ENCODE peak calls at places on chromosome 21, in nine cellular contexts. X is HuH-7.5; Y is GM04503; P is epithelial cell of esophagus; I is KBM-7; K is sigmoid colon; O is NCI-H1436; S is stimulated activated CD4-positive, alpha-beta T cell treated with anti-CD3 and anti-CD28 coated beads, Interleukin-4, amount 100 ng/mL, for 1 hour; M is T-cell. R is an unnamed sample.

GRCh38 chr21:35342440-35342839 is 293.3 kb upstream of the RUNX1 start:
- DNase-seq in S (no peak), K (no peak), X (no peak), Y (no peak), O (no peak), I (peak), P (no peak), M (no peak), R (no peak)

GRCh38 chr21:25421327-25422028 is 185.8 kb downstream of the MRPL39 start:
- DNase-seq in M (no peak), Y (peak), P (peak), X (no peak), O (no peak), K (no peak), S (peak), I (peak), R (no peak)

GRCh38 chr21:45809421-45809820 is 165.9 kb downstream of the PCBP3 start:
- DNase-seq in K (no peak), S (no peak), X (no peak), O (no peak), Y (no peak), I (no peak), M (no peak), P (no peak), R (no peak)

GRCh38 chr21:20971296-20971921 is 26.8 kb upstream of the NCAM2 start:
- DNase-seq in M (no peak), S (peak), I (peak), K (peak), Y (no peak), O (peak), P (peak), X (peak), R (no peak)

GRCh38 chr21:44397431-44398031 is 44.1 kb downstream of the TRPM2 start:
- DNase-seq in M (no peak), S (no peak), K (no peak), X (no peak), P (no peak), O (no peak), I (no peak), Y (no peak), R (peak)

GRCh38 chr21:14736162-14736561 is 190.0 kb upstream of the SAMSN1 start:
- DNase-seq in O (no peak), M (no peak), P (no peak), X (no peak), K (no peak), Y (no peak), S (no peak), I (no peak), R (no peak)

GRCh38 chr21:44329086-44329889 is 9.9 kb downstream of the CFAP410 start:
- DNase-seq in S (no peak), Y (no peak), K (no peak), M (no peak), P (no peak), I (peak), X (no peak), O (no peak), R (no peak)

GRCh38 chr21:41349607-41350390 is 12.0 kb upstream of the MX2 start:
- DNase-seq in I (no peak), S (no peak), M (no peak), K (no peak), P (no peak), O (no peak), Y (no peak), X (no peak), R (no peak)

GRCh38 chr21:37149411-37149810 is 76.4 kb downstream of the TTC3 start:
- DNase-seq in X (no peak), O (no peak), Y (peak), M (no peak), S (no peak), K (no peak), I (no peak), P (peak), R (no peak)

GRCh38 chr21:38277501-38278111 is 20.8 kb downstream of the KCNJ15 start:
- DNase-seq in K (peak), I (no peak), Y (peak), O (no peak), P (peak), X (no peak), S (no peak), M (no peak), R (no peak)

GRCh38 chr21:20276954-20277353 is 721.3 kb upstream of the NCAM2 start:
- DNase-seq in M (no peak), K (no peak), O (no peak), P (no peak), Y (no peak), S (no peak), I (no peak), X (no peak), R (no peak)

GRCh38 chr21:41928621-41929220 is 25.1 kb downstream of the C2CD2 start:
- DNase-seq in O (no peak), Y (no peak), P (no peak), K (peak), S (no peak), X (no peak), I (peak), M (no peak), R (no peak)

GRCh38 chr21:39054066-39054465 is 129.2 kb downstream of the PSMG1 start:
- DNase-seq in Y (no peak), X (no peak), S (no peak), M (no peak), K (no peak), I (no peak), O (no peak), P (no peak), R (no peak)

GRCh38 chr21:16911166-16911607 is 601.7 kb upstream of the CXADR start:
- DNase-seq in S (no peak), Y (no peak), K (no peak), I (no peak), X (no peak), P (no peak), M (no peak), O (no peak), R (no peak)

R was measured in upper lobe of right lung.